ENCODE peak calls at places on chromosomes 7 and 10, in six cellular contexts. One of them, this sample, is unnamed.

GRCh38 chr7:74480861-74481417 is 27.2 kb downstream of the GTF2IRD1 start:
- DNase-seq in epithelial cell of prostate: no peak
- DNase-seq in stimulated activated CD8-positive, alpha-beta memory T cell treated with anti-CD3 and anti-CD28 coated beads, Interleukin-2, amount 100 ng/mL, for 48 hours: no peak
- DNase-seq in SHP77: no peak
- DNase-seq in activated naive CD8-positive, alpha-beta T cell treated with anti-CD3 and anti-CD28 coated beads for 36 hours: no peak
- DNase-seq in substantia nigra: no peak
- DNase-seq in this sample: no peak

GRCh38 chr10:73806176-73806950 is 5.0 kb downstream of the NDST2 start:
- DNase-seq in epithelial cell of prostate: no peak
- DNase-seq in stimulated activated CD8-positive, alpha-beta memory T cell treated with anti-CD3 and anti-CD28 coated beads, Interleukin-2, amount 100 ng/mL, for 48 hours: no peak
- DNase-seq in activated naive CD8-positive, alpha-beta T cell treated with anti-CD3 and anti-CD28 coated beads for 36 hours: no peak
- DNase-seq in substantia nigra: no peak
- DNase-seq in SHP77: no peak
- DNase-seq in this sample: no peak

GRCh38 chr10:7529638-7530037 is 118.8 kb upstream of the SFMBT2 start:
- DNase-seq in activated naive CD8-positive, alpha-beta T cell treated with anti-CD3 and anti-CD28 coated beads for 36 hours: no peak
- DNase-seq in substantia nigra: no peak
- DNase-seq in SHP77: no peak
- DNase-seq in stimulated activated CD8-positive, alpha-beta memory T cell treated with anti-CD3 and anti-CD28 coated beads, Interleukin-2, amount 100 ng/mL, for 48 hours: no peak
- DNase-seq in epithelial cell of prostate: no peak
- DNase-seq in this sample: peak; percentile 45

GRCh38 chr10:86876748-86877147 is 80.7 kb downstream of the MMRN2 start:
- DNase-seq in SHP77: no peak
- DNase-seq in substantia nigra: no peak
- DNase-seq in epithelial cell of prostate: no peak
- DNase-seq in activated naive CD8-positive, alpha-beta T cell treated with anti-CD3 and anti-CD28 coated beads for 36 hours: no peak
- DNase-seq in stimulated activated CD8-positive, alpha-beta memory T cell treated with anti-CD3 and anti-CD28 coated beads, Interleukin-2, amount 100 ng/mL, for 48 hours: no peak
- DNase-seq in this sample: no peak

GRCh38 chr10:49606981-49607535 is 3.1 kb upstream of the SLC18A3 start:
- DNase-seq in substantia nigra: peak; percentile 8
- DNase-seq in activated naive CD8-positive, alpha-beta T cell treated with anti-CD3 and anti-CD28 coated beads for 36 hours: peak; percentile 78
- DNase-seq in SHP77: no peak
- DNase-seq in stimulated activated CD8-positive, alpha-beta memory T cell treated with anti-CD3 and anti-CD28 coated beads, Interleukin-2, amount 100 ng/mL, for 48 hours: peak; percentile 53
- DNase-seq in epithelial cell of prostate: no peak
- DNase-seq in this sample: peak; percentile 33

GRCh38 chr10:125062244-125063208 is 97.8 kb downstream of the CTBP2 start:
- DNase-seq in stimulated activated CD8-positive, alpha-beta memory T cell treated with anti-CD3 and anti-CD28 coated beads, Interleukin-2, amount 100 ng/mL, for 48 hours: no peak
- DNase-seq in activated naive CD8-positive, alpha-beta T cell treated with anti-CD3 and anti-CD28 coated beads for 36 hours: no peak
- DNase-seq in epithelial cell of prostate: no peak
- DNase-seq in substantia nigra: no peak
- DNase-seq in SHP77: no peak
- DNase-seq in this sample: peak; percentile 46

GRCh38 chr7:93176961-93177580 is 28.9 kb upstream of the SAMD9L start:
- DNase-seq in activated naive CD8-positive, alpha-beta T cell treated with anti-CD3 and anti-CD28 coated beads for 36 hours: no peak
- DNase-seq in SHP77: no peak
- DNase-seq in stimulated activated CD8-positive, alpha-beta memory T cell treated with anti-CD3 and anti-CD28 coated beads, Interleukin-2, amount 100 ng/mL, for 48 hours: no peak
- DNase-seq in substantia nigra: no peak
- DNase-seq in epithelial cell of prostate: no peak
- DNase-seq in this sample: no peak

GRCh38 chr10:24287559-24288195 is 78.7 kb downstream of the KIAA1217 start:
- DNase-seq in activated naive CD8-positive, alpha-beta T cell treated with anti-CD3 and anti-CD28 coated beads for 36 hours: no peak
- DNase-seq in substantia nigra: no peak
- DNase-seq in SHP77: no peak
- DNase-seq in epithelial cell of prostate: no peak
- DNase-seq in stimulated activated CD8-positive, alpha-beta memory T cell treated with anti-CD3 and anti-CD28 coated beads, Interleukin-2, amount 100 ng/mL, for 48 hours: no peak
- DNase-seq in this sample: no peak

GRCh38 chr7:39621784-39622411 is 1.5 kb upstream of the RALA start:
- DNase-seq in activated naive CD8-positive, alpha-beta T cell treated with anti-CD3 and anti-CD28 coated beads for 36 hours: no peak
- DNase-seq in epithelial cell of prostate: no peak
- DNase-seq in SHP77: no peak
- DNase-seq in substantia nigra: no peak
- DNase-seq in stimulated activated CD8-positive, alpha-beta memory T cell treated with anti-CD3 and anti-CD28 coated beads, Interleukin-2, amount 100 ng/mL, for 48 hours: no peak
- DNase-seq in this sample: no peak

GRCh38 chr7:76300210-76300731 is 2.2 kb upstream of the HSPB1 start:
- DNase-seq in activated naive CD8-positive, alpha-beta T cell treated with anti-CD3 and anti-CD28 coated beads for 36 hours: no peak
- DNase-seq in epithelial cell of prostate: peak; percentile 96
- DNase-seq in substantia nigra: no peak
- DNase-seq in stimulated activated CD8-positive, alpha-beta memory T cell treated with anti-CD3 and anti-CD28 coated beads, Interleukin-2, amount 100 ng/mL, for 48 hours: no peak
- DNase-seq in SHP77: no peak
- DNase-seq in this sample: no peak

GRCh38 chr10:116521424-116522305 is 24.1 kb upstream of the PNLIP start:
- DNase-seq in SHP77: no peak
- DNase-seq in stimulated activated CD8-positive, alpha-beta memory T cell treated with anti-CD3 and anti-CD28 coated beads, Interleukin-2, amount 100 ng/mL, for 48 hours: peak; percentile 1
- DNase-seq in activated naive CD8-positive, alpha-beta T cell treated with anti-CD3 and anti-CD28 coated beads for 36 hours: no peak
- DNase-seq in substantia nigra: no peak
- DNase-seq in epithelial cell of prostate: no peak
- DNase-seq in this sample: no peak

GRCh38 chr7:50633414-50633710 is 68.2 kb upstream of the DDC start:
- DNase-seq in epithelial cell of prostate: no peak
- DNase-seq in stimulated activated CD8-positive, alpha-beta memory T cell treated with anti-CD3 and anti-CD28 coated beads, Interleukin-2, amount 100 ng/mL, for 48 hours: no peak
- DNase-seq in SHP77: no peak
- DNase-seq in activated naive CD8-positive, alpha-beta T cell treated with anti-CD3 and anti-CD28 coated beads for 36 hours: no peak
- DNase-seq in substantia nigra: no peak
- DNase-seq in this sample: no peak

GRCh38 chr10:131547129-131547799 is 235.7 kb upstream of the TCERG1L start:
- DNase-seq in stimulated activated CD8-positive, alpha-beta memory T cell treated with anti-CD3 and anti-CD28 coated beads, Interleukin-2, amount 100 ng/mL, for 48 hours: no peak
- DNase-seq in substantia nigra: no peak
- DNase-seq in SHP77: no peak
- DNase-seq in epithelial cell of prostate: no peak
- DNase-seq in activated naive CD8-positive, alpha-beta T cell treated with anti-CD3 and anti-CD28 coated beads for 36 hours: no peak
- DNase-seq in this sample: no peak

GRCh38 chr10:123287594-123288247 is 133.5 kb downstream of the BUB3 start:
- DNase-seq in activated naive CD8-positive, alpha-beta T cell treated with anti-CD3 and anti-CD28 coated beads for 36 hours: peak; percentile 50
- DNase-seq in stimulated activated CD8-positive, alpha-beta memory T cell treated with anti-CD3 and anti-CD28 coated beads, Interleukin-2, amount 100 ng/mL, for 48 hours: peak; percentile 8
- DNase-seq in epithelial cell of prostate: peak; percentile 92
- DNase-seq in SHP77: no peak
- DNase-seq in substantia nigra: no peak
- DNase-seq in this sample: no peak

GRCh38 chr7:6680146-6680545 is 26.6 kb downstream of the ZNF12 start:
- DNase-seq in activated naive CD8-positive, alpha-beta T cell treated with anti-CD3 and anti-CD28 coated beads for 36 hours: no peak
- DNase-seq in epithelial cell of prostate: no peak
- DNase-seq in stimulated activated CD8-positive, alpha-beta memory T cell treated with anti-CD3 and anti-CD28 coated beads, Interleukin-2, amount 100 ng/mL, for 48 hours: no peak
- DNase-seq in substantia nigra: no peak
- DNase-seq in SHP77: no peak
- DNase-seq in this sample: no peak

GRCh38 chr10:67837519-67838314 is at the start of gene DNAJC12:
- DNase-seq in epithelial cell of prostate: no peak
- DNase-seq in activated naive CD8-positive, alpha-beta T cell treated with anti-CD3 and anti-CD28 coated beads for 36 hours: no peak
- DNase-seq in stimulated activated CD8-positive, alpha-beta memory T cell treated with anti-CD3 and anti-CD28 coated beads, Interleukin-2, amount 100 ng/mL, for 48 hours: no peak
- DNase-seq in SHP77: peak; percentile 54
- DNase-seq in substantia nigra: no peak
- DNase-seq in this sample: no peak

GRCh38 chr10:99506416-99506815 is 26.3 kb upstream of the NKX2-3 start:
- DNase-seq in stimulated activated CD8-positive, alpha-beta memory T cell treated with anti-CD3 and anti-CD28 coated beads, Interleukin-2, amount 100 ng/mL, for 48 hours: no peak
- DNase-seq in SHP77: no peak
- DNase-seq in epithelial cell of prostate: no peak
- DNase-seq in activated naive CD8-positive, alpha-beta T cell treated with anti-CD3 and anti-CD28 coated beads for 36 hours: no peak
- DNase-seq in substantia nigra: no peak
- DNase-seq in this sample: no peak

GRCh38 chr10:29026065-29026797 is 262.6 kb upstream of the LYZL1 start:
- DNase-seq in activated naive CD8-positive, alpha-beta T cell treated with anti-CD3 and anti-CD28 coated beads for 36 hours: no peak
- DNase-seq in substantia nigra: no peak
- DNase-seq in epithelial cell of prostate: no peak
- DNase-seq in SHP77: no peak
- DNase-seq in stimulated activated CD8-positive, alpha-beta memory T cell treated with anti-CD3 and anti-CD28 coated beads, Interleukin-2, amount 100 ng/mL, for 48 hours: no peak
- DNase-seq in this sample: no peak

GRCh38 chr7:17844514-17845196 is 95.6 kb downstream of the SNX13 start:
- DNase-seq in SHP77: no peak
- DNase-seq in substantia nigra: no peak
- DNase-seq in epithelial cell of prostate: peak; percentile 0
- DNase-seq in stimulated activated CD8-positive, alpha-beta memory T cell treated with anti-CD3 and anti-CD28 coated beads, Interleukin-2, amount 100 ng/mL, for 48 hours: no peak
- DNase-seq in activated naive CD8-positive, alpha-beta T cell treated with anti-CD3 and anti-CD28 coated beads for 36 hours: no peak
- DNase-seq in this sample: no peak

GRCh38 chr7:7976677-7977076 is 8.1 kb downstream of the GLCCI1 start:
- DNase-seq in substantia nigra: no peak
- DNase-seq in epithelial cell of prostate: no peak
- DNase-seq in SHP77: no peak
- DNase-seq in stimulated activated CD8-positive, alpha-beta memory T cell treated with anti-CD3 and anti-CD28 coated beads, Interleukin-2, amount 100 ng/mL, for 48 hours: no peak
- DNase-seq in activated naive CD8-positive, alpha-beta T cell treated with anti-CD3 and anti-CD28 coated beads for 36 hours: no peak
- DNase-seq in this sample: no peak

GRCh38 chr10:130160775-130161174 is 24.6 kb downstream of the GLRX3 start:
- DNase-seq in substantia nigra: no peak
- DNase-seq in epithelial cell of prostate: no peak
- DNase-seq in stimulated activated CD8-positive, alpha-beta memory T cell treated with anti-CD3 and anti-CD28 coated beads, Interleukin-2, amount 100 ng/mL, for 48 hours: no peak
- DNase-seq in SHP77: no peak
- DNase-seq in activated naive CD8-positive, alpha-beta T cell treated with anti-CD3 and anti-CD28 coated beads for 36 hours: no peak
- DNase-seq in this sample: no peak

GRCh38 chr10:125151824-125152634 is 8.3 kb downstream of the CTBP2 start:
- DNase-seq in epithelial cell of prostate: no peak
- DNase-seq in SHP77: no peak
- DNase-seq in stimulated activated CD8-positive, alpha-beta memory T cell treated with anti-CD3 and anti-CD28 coated beads, Interleukin-2, amount 100 ng/mL, for 48 hours: no peak
- DNase-seq in activated naive CD8-positive, alpha-beta T cell treated with anti-CD3 and anti-CD28 coated beads for 36 hours: no peak
- DNase-seq in substantia nigra: no peak
- DNase-seq in this sample: no peak

GRCh38 chr10:123429631-123430257 is 236.4 kb upstream of the GPR26 start:
- DNase-seq in substantia nigra: no peak
- DNase-seq in activated naive CD8-positive, alpha-beta T cell treated with anti-CD3 and anti-CD28 coated beads for 36 hours: no peak
- DNase-seq in stimulated activated CD8-positive, alpha-beta memory T cell treated with anti-CD3 and anti-CD28 coated beads, Interleukin-2, amount 100 ng/mL, for 48 hours: no peak
- DNase-seq in SHP77: no peak
- DNase-seq in epithelial cell of prostate: no peak
- DNase-seq in this sample: no peak

GRCh38 chr7:22142593-22142992 is 196.9 kb upstream of the CDCA7L start:
- DNase-seq in substantia nigra: no peak
- DNase-seq in epithelial cell of prostate: no peak
- DNase-seq in activated naive CD8-positive, alpha-beta T cell treated with anti-CD3 and anti-CD28 coated beads for 36 hours: no peak
- DNase-seq in stimulated activated CD8-positive, alpha-beta memory T cell treated with anti-CD3 and anti-CD28 coated beads, Interleukin-2, amount 100 ng/mL, for 48 hours: no peak
- DNase-seq in SHP77: no peak
- DNase-seq in this sample: no peak

GRCh38 chr10:13953371-13953770 is 366.6 kb downstream of the PRPF18 start:
- DNase-seq in stimulated activated CD8-positive, alpha-beta memory T cell treated with anti-CD3 and anti-CD28 coated beads, Interleukin-2, amount 100 ng/mL, for 48 hours: no peak
- DNase-seq in SHP77: no peak
- DNase-seq in substantia nigra: no peak
- DNase-seq in activated naive CD8-positive, alpha-beta T cell treated with anti-CD3 and anti-CD28 coated beads for 36 hours: no peak
- DNase-seq in epithelial cell of prostate: no peak
- DNase-seq in this sample: no peak

GRCh38 chr10:110617455-110618162 is 26.5 kb upstream of the RBM20 start:
- DNase-seq in epithelial cell of prostate: no peak
- DNase-seq in stimulated activated CD8-positive, alpha-beta memory T cell treated with anti-CD3 and anti-CD28 coated beads, Interleukin-2, amount 100 ng/mL, for 48 hours: no peak
- DNase-seq in SHP77: peak; percentile 83
- DNase-seq in substantia nigra: no peak
- DNase-seq in activated naive CD8-positive, alpha-beta T cell treated with anti-CD3 and anti-CD28 coated beads for 36 hours: peak; percentile 23
- DNase-seq in this sample: no peak

GRCh38 chr7:125383324-125383723 is 453.7 kb upstream of the POT1 start:
- DNase-seq in SHP77: no peak
- DNase-seq in epithelial cell of prostate: no peak
- DNase-seq in activated naive CD8-positive, alpha-beta T cell treated with anti-CD3 and anti-CD28 coated beads for 36 hours: no peak
- DNase-seq in stimulated activated CD8-positive, alpha-beta memory T cell treated with anti-CD3 and anti-CD28 coated beads, Interleukin-2, amount 100 ng/mL, for 48 hours: no peak
- DNase-seq in substantia nigra: no peak
- DNase-seq in this sample: no peak

GRCh38 chr10:30708234-30708633 is 78.7 kb upstream of the LYZL2 start:
- DNase-seq in stimulated activated CD8-positive, alpha-beta memory T cell treated with anti-CD3 and anti-CD28 coated beads, Interleukin-2, amount 100 ng/mL, for 48 hours: no peak
- DNase-seq in epithelial cell of prostate: no peak
- DNase-seq in activated naive CD8-positive, alpha-beta T cell treated with anti-CD3 and anti-CD28 coated beads for 36 hours: no peak
- DNase-seq in SHP77: no peak
- DNase-seq in substantia nigra: no peak
- DNase-seq in this sample: no peak

GRCh38 chr7:29843106-29843505 is 36.8 kb downstream of the WIPF3 start:
- DNase-seq in epithelial cell of prostate: no peak
- DNase-seq in substantia nigra: no peak
- DNase-seq in SHP77: no peak
- DNase-seq in activated naive CD8-positive, alpha-beta T cell treated with anti-CD3 and anti-CD28 coated beads for 36 hours: no peak
- DNase-seq in stimulated activated CD8-positive, alpha-beta memory T cell treated with anti-CD3 and anti-CD28 coated beads, Interleukin-2, amount 100 ng/mL, for 48 hours: no peak
- DNase-seq in this sample: no peak

GRCh38 chr10:73209705-73210104 is 37.4 kb downstream of the DNAJC9 start:
- DNase-seq in SHP77: no peak
- DNase-seq in activated naive CD8-positive, alpha-beta T cell treated with anti-CD3 and anti-CD28 coated beads for 36 hours: no peak
- DNase-seq in stimulated activated CD8-positive, alpha-beta memory T cell treated with anti-CD3 and anti-CD28 coated beads, Interleukin-2, amount 100 ng/mL, for 48 hours: no peak
- DNase-seq in substantia nigra: no peak
- DNase-seq in epithelial cell of prostate: peak; percentile 20
- DNase-seq in this sample: no peak

This sample was measured in dorsolateral prefrontal cortex.